ENCODE peak calls at places on chromosomes 16 and 17, in six cellular contexts. Z, S, I, B, V and H are unnamed samples.

GRCh38 chr17:38605852-38606645 is at the start of gene SRCIN1:
- DNase-seq in Z (peak), I (no peak), S (no peak), V (peak), B (peak), H (no peak)

GRCh38 chr16:20803192-20803560 is 3.1 kb downstream of the ERI2 start:
- DNase-seq in V (no peak), Z (no peak), B (no peak), S (no peak), I (no peak), H (no peak)

GRCh38 chr16:5041604-5042133 is 7.9 kb upstream of the NAGPA start:
- DNase-seq in I (no peak), Z (no peak), V (no peak), B (no peak), S (no peak), H (no peak)

GRCh38 chr16:17053536-17054160 is 417.1 kb downstream of the XYLT1 start:
- DNase-seq in V (no peak), I (no peak), Z (no peak), S (no peak), B (no peak), H (no peak)

GRCh38 chr16:83948914-83949723 is 3.9 kb upstream of the OSGIN1 start:
- DNase-seq in B (no peak), V (no peak), Z (peak), S (no peak), I (no peak), H (no peak)

GRCh38 chr16:74743668-74744299 is 30.8 kb downstream of the FA2H start:
- DNase-seq in I (no peak), S (no peak), Z (peak), B (peak), V (peak), H (peak)

GRCh38 chr17:15884731-15885130 is 60.2 kb upstream of the ADORA2B start:
- DNase-seq in I (no peak), Z (no peak), V (no peak), S (no peak), B (no peak), H (no peak)

GRCh38 chr17:76537288-76537577 is 276 bp downstream of the CYGB start:
- DNase-seq in V (no peak), I (no peak), S (no peak), Z (no peak), B (peak), H (no peak)

GRCh38 chr16:56869513-56870270 is 4.7 kb downstream of the SLC12A3 start:
- DNase-seq in V (no peak), I (no peak), Z (peak), S (no peak), B (no peak), H (no peak)

GRCh38 chr17:59790936-59791335 is 83.5 kb downstream of the VMP1 start:
- DNase-seq in B (no peak), I (no peak), S (no peak), V (no peak), Z (no peak), H (no peak)

GRCh38 chr17:65163990-65164495 is 26.9 kb downstream of the RGS9 start:
- DNase-seq in S (no peak), Z (peak), V (no peak), B (peak), I (no peak), H (no peak)

GRCh38 chr16:82726306-82726705 is 99.5 kb downstream of the CDH13 start:
- DNase-seq in B (no peak), I (no peak), V (no peak), S (no peak), Z (no peak), H (no peak)

GRCh38 chr16:57480127-57480753 is 6.1 kb downstream of the DOK4 start:
- DNase-seq in V (peak), B (peak), I (no peak), S (no peak), Z (peak), H (no peak)

GRCh38 chr16:73046484-73047214 is 1.3 kb downstream of the ZFHX3 start:
- DNase-seq in B (no peak), V (no peak), S (no peak), I (no peak), Z (peak), H (no peak)

GRCh38 chr17:49191917-49192741 is 18.2 kb downstream of the GNGT2 start:
- DNase-seq in B (peak), Z (peak), I (peak), S (peak), V (peak), H (peak)

GRCh38 chr16:31010539-31010938 is at the start of gene STX1B:
- DNase-seq in B (no peak), S (no peak), Z (peak), I (no peak), V (no peak), H (no peak)

GRCh38 chr16:83727018-83727417 is 80.8 kb upstream of the HSBP1 start:
- DNase-seq in S (peak), B (no peak), V (no peak), Z (no peak), I (no peak), H (peak)

GRCh38 chr16:4994719-4995434 is 36.7 kb downstream of the SEC14L5 start:
- DNase-seq in B (no peak), V (no peak), I (no peak), S (no peak), Z (no peak), H (no peak)

GRCh38 chr17:8696951-8697745 is 47.5 kb downstream of the CCDC42 start:
- DNase-seq in B (no peak), I (no peak), S (no peak), Z (no peak), V (no peak), H (peak)

GRCh38 chr16:30893744-30894539 is at the start of gene BCL7C:
- DNase-seq in I (peak), V (peak), S (peak), Z (peak), B (peak), H (no peak)

GRCh38 chr17:64174686-64175456 is 44.9 kb upstream of the ERN1 start:
- DNase-seq in I (no peak), Z (no peak), B (no peak), S (no peak), V (no peak), H (no peak)

GRCh38 chr17:58388302-58389190 is 28.8 kb downstream of the RNF43 start:
- DNase-seq in S (no peak), V (no peak), Z (no peak), B (no peak), I (no peak), H (no peak)

GRCh38 chr17:10349403-10349802 is 23.4 kb downstream of the MYH13 start:
- DNase-seq in Z (no peak), I (no peak), S (no peak), V (no peak), B (no peak), H (no peak)

GRCh38 chr16:50862818-50863672 is 121.2 kb downstream of the CYLD start:
- DNase-seq in S (no peak), B (no peak), I (no peak), Z (no peak), V (no peak), H (no peak)

GRCh38 chr17:7912927-7913524 is 3.1 kb downstream of the RNF227 start:
- DNase-seq in S (no peak), Z (peak), V (no peak), B (no peak), I (peak), H (peak)

GRCh38 chr16:1278456-1278855 is 22.6 kb downstream of the TPSD1 start:
- DNase-seq in B (no peak), V (no peak), Z (no peak), I (no peak), S (no peak), H (no peak)

GRCh38 chr16:86881118-86881510 is 302.8 kb downstream of the FOXL1 start:
- DNase-seq in I (no peak), S (no peak), V (no peak), B (no peak), Z (no peak), H (no peak)

GRCh38 chr16:49833055-49833454 is 22.9 kb downstream of the ZNF423 start:
- DNase-seq in I (peak), B (no peak), V (no peak), Z (peak), S (no peak), H (no peak)

GRCh38 chr16:81583893-81584705 is 139.5 kb downstream of the CMIP start:
- DNase-seq in I (no peak), S (no peak), Z (peak), V (no peak), B (peak), H (peak)

GRCh38 chr17:77182205-77182604 is 41.4 kb downstream of the SEC14L1 start:
- DNase-seq in V (no peak), B (no peak), I (no peak), Z (no peak), S (no peak), H (no peak)

GRCh38 chr16:47013910-47014309 is 40.4 kb upstream of the DNAJA2 start:
- DNase-seq in S (no peak), I (no peak), V (no peak), B (no peak), Z (no peak), H (no peak)

GRCh38 chr16:87686697-87687570 is 78.9 kb downstream of the KLHDC4 start:
- DNase-seq in S (no peak), V (no peak), Z (no peak), B (no peak), I (no peak), H (no peak)

GRCh38 chr16:19844945-19845641 is 39.6 kb downstream of the GPRC5B start:
- DNase-seq in I (no peak), B (no peak), V (no peak), Z (peak), S (peak), H (peak)

GRCh38 chr16:13039526-13039925 is 138.1 kb downstream of the SHISA9 start:
- DNase-seq in V (no peak), S (no peak), I (no peak), Z (no peak), B (no peak), H (no peak)

GRCh38 chr17:66749217-66749832 is 85.6 kb upstream of the CACNG5 start:
- DNase-seq in I (no peak), B (no peak), Z (no peak), V (no peak), S (no peak), H (no peak)

GRCh38 chr16:2025251-2025650 is 1.5 kb upstream of the NHERF2 start:
- DNase-seq in B (no peak), Z (no peak), S (no peak), I (no peak), V (no peak), H (no peak)

GRCh38 chr16:70438983-70439862 is at the start of gene ST3GAL2:
- DNase-seq in S (peak), I (peak), V (peak), B (peak), Z (peak), H (peak)
- TF ChIP-seq CTCF in S (peak), I (no peak), V (no peak), B (peak), Z (no peak), H (peak)

GRCh38 chr16:11500720-11501346 is 85.9 kb downstream of the LITAF start:
- DNase-seq in S (no peak), I (no peak), Z (no peak), V (no peak), B (no peak), H (no peak)
- H3K4me3 ChIP-seq in S (no peak), I (no peak), Z (no peak), V (no peak), B (no peak), H (no peak)

GRCh38 chr17:43695968-43696865 is 34.5 kb upstream of the MEOX1 start:
- DNase-seq in I (peak), B (no peak), V (no peak), S (no peak), Z (no peak), H (no peak)
- TF ChIP-seq CTCF in I (no peak), B (no peak), V (no peak), S (peak), Z (no peak), H (peak)

GRCh38 chr16:8588703-8589292 is 1.5 kb downstream of the TMEM114 start:
- DNase-seq in I (no peak), B (no peak), Z (no peak), S (no peak), V (no peak), H (no peak)

GRCh38 chr16:8590811-8591210 is 500 bp upstream of the TMEM114 start:
- DNase-seq in B (no peak), S (no peak), V (no peak), I (no peak), Z (no peak), H (no peak)

GRCh38 chr16:8591451-8591850 is 1.1 kb upstream of the TMEM114 start:
- DNase-seq in I (no peak), S (no peak), B (no peak), Z (no peak), V (no peak), H (no peak)

GRCh38 chr16:8589293-8590160 is 784 bp downstream of the TMEM114 start:
- DNase-seq in Z (no peak), I (no peak), B (no peak), V (no peak), S (no peak), H (no peak)

DNA sequence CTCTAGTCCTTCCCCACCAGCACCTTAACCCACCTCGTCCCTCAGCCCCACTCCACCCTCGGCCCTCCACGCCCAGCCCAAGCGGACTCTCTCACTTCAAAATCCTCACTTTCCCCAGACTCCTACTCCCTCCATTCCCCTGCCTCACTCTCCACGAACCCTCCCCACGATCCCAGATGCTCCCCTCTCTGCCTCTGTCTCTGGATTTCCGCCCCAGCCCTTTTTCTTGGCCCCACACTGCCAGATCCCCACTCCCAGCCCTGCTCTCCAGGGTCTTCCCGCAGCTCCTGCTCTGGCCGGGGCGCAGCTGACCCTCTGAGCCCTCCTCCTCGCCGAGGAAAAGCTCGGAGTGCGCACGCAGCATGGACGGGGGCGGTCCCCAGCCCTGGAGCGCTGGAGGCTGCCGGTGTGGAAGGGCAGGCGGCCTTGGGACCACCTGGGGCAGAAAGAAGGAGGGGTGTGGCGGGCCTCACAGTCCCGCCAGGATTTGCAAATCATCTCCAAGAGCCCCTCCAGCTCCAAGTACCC is at the start of gene TMEM114:
- DNase-seq in S (no peak), B (no peak), I (no peak), Z (no peak), V (no peak), H (no peak)
- H3K4me3 ChIP-seq in S (no peak), B (peak), I (peak), Z (peak), V (no peak), H (no peak)

GRCh38 chr16:88785106-88785924 is at the start of gene PIEZO1:
- DNase-seq in B (peak), V (no peak), Z (peak), S (no peak), I (peak), H (no peak)
- TF ChIP-seq CTCF in B (peak), V (peak), Z (peak), S (peak), I (peak), H (peak)

GRCh38 chr17:292016-292415 is 60.6 kb downstream of the RPH3AL start:
- DNase-seq in Z (peak), V (peak), B (no peak), I (no peak), S (no peak), H (no peak)
- H3K4me3 ChIP-seq in Z (no peak), V (no peak), B (no peak), I (no peak), S (no peak), H (no peak)

GRCh38 chr17:40563371-40564052 is 1.8 kb downstream of the CCR7 start:
- DNase-seq in Z (no peak), V (no peak), S (no peak), B (peak), I (no peak), H (no peak)

GRCh38 chr17:40560592-40561293 is 4.5 kb downstream of the CCR7 start:
- DNase-seq in Z (peak), V (peak), B (peak), I (no peak), S (no peak), H (no peak)

GRCh38 chr17:40562841-40563370 is 2.4 kb downstream of the CCR7 start:
- DNase-seq in V (no peak), Z (no peak), B (no peak), S (no peak), I (no peak), H (no peak)

GRCh38 chr17:40561294-40561870 is 3.9 kb downstream of the CCR7 start:
- DNase-seq in V (no peak), B (peak), Z (no peak), S (no peak), I (no peak), H (no peak)

DNA sequence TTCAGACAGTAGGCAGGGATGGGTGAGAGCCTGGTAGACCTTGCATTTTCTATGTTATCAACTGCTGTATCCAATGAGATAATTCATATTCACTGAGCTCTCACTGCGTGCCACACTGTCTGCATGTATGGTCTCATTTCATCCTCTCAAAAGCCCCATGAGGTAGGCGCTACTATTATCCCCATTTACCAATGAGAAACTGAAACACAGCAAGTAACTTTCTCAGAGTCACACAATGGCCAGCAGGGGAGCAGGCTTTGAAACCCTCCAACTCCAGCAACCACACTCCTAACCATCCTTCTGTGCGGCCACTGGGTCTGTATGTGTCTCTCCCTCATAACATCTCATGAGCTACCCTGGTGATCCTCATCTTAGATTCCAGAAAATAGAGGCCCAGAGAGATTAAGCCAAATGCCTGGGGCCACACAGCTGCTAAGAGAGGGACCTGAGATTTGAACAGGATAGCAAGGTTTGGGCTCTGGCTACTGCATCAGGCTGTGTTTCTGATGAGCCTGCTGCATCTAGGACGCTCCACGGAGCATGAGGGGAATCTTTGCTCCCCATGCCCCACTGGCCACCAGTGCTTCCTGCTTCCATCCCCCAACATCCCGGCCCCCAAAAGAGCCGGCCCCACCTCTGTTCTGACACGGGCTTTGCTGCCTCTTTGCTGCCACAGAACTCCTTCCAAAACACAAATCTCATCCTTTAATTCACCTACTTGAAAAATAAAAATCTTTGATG is 3.2 kb downstream of the CCR7 start:
- DNase-seq in S (no peak), I (no peak), V (no peak), Z (no peak), B (peak), H (no peak)
- TF ChIP-seq CTCF in S (no peak), I (no peak), V (no peak), Z (peak), B (no peak), H (peak)

GRCh38 chr17:39776267-39776666 is 38.5 kb downstream of the GRB7 start:
- DNase-seq in S (no peak), B (no peak), Z (no peak), V (no peak), I (no peak), H (no peak)
- H3K4me3 ChIP-seq in S (no peak), B (peak), Z (peak), V (no peak), I (no peak), H (no peak)